ENCODE peak calls at places on chromosomes 3 and 15, in four cellular contexts. T is neuronal stem cell, G is IMR-90, Z is H1. Q is an unnamed sample.

GRCh38 chr3:126347543-126348161 is 9.6 kb downstream of the KLF15 start:
- DNase-seq in T (no peak), G (no peak), Z (peak; percentile 29), Q (no peak)

GRCh38 chr3:129609591-129610169 is 3.2 kb upstream of the PLXND1 start:
- DNase-seq in T (no peak), G (peak; percentile 61), Z (no peak), Q (no peak)

GRCh38 chr15:46266691-46267090 is 631.9 kb downstream of the SQOR start:
- DNase-seq in T (no peak), G (no peak), Z (no peak), Q (no peak)

GRCh38 chr3:151843275-151843674 is 29.4 kb downstream of the AADAC start:
- DNase-seq in T (no peak), G (peak; percentile 16), Z (no peak), Q (no peak)

GRCh38 chr3:13507247-13507790 is 27.2 kb downstream of the HDAC11 start:
- DNase-seq in T (no peak), G (no peak), Z (no peak), Q (no peak)

GRCh38 chr3:53218136-53218535 is 37.7 kb downstream of the TKT start:
- DNase-seq in T (no peak), G (no peak), Z (no peak), Q (no peak)

GRCh38 chr3:42707620-42708355 is 5.2 kb upstream of the HHATL start:
- DNase-seq in T (no peak), G (no peak), Z (no peak), Q (no peak)

GRCh38 chr15:76753771-76754170 is 151.4 kb downstream of the SCAPER start:
- DNase-seq in T (no peak), G (peak; percentile 44), Z (no peak), Q (no peak)

GRCh38 chr3:129359102-129359461 is 69.4 kb downstream of the EFCAB12 start:
- DNase-seq in T (no peak), G (peak; percentile 8), Z (no peak), Q (peak; percentile 47)

GRCh38 chr15:93458567-93458966 is 369.6 kb upstream of the RGMA start:
- DNase-seq in T (no peak), G (no peak), Z (no peak), Q (no peak)

GRCh38 chr3:12954891-12955650 is 113.7 kb upstream of the RPL32 start:
- DNase-seq in T (no peak), G (no peak), Z (no peak), Q (no peak)

GRCh38 chr3:64143399-64144130 is 81.7 kb downstream of the PRICKLE2 start:
- DNase-seq in T (no peak), G (peak; percentile 75), Z (no peak), Q (peak; percentile 21)

GRCh38 chr3:14340960-14341708 is 61.3 kb upstream of the SLC6A6 start:
- DNase-seq in T (no peak), G (no peak), Z (no peak), Q (no peak)

GRCh38 chr15:100106732-100107131 is 235.0 kb downstream of the ADAMTS17 start:
- DNase-seq in T (no peak), G (no peak), Z (no peak), Q (no peak)

GRCh38 chr3:32238027-32238815 is at the start of gene CMTM8:
- DNase-seq in T (peak; percentile 60), G (no peak), Z (peak; percentile 77), Q (peak; percentile 79)

GRCh38 chr15:29424118-29424517 is 154.5 kb upstream of the NSMCE3 start:
- DNase-seq in T (no peak), G (no peak), Z (no peak), Q (no peak)

GRCh38 chr3:124520970-124521369 is 209.3 kb upstream of the UMPS start:
- DNase-seq in T (no peak), G (peak; percentile 8), Z (no peak), Q (no peak)

GRCh38 chr3:171712168-171712938 is 97.9 kb downstream of the PLD1 start:
- DNase-seq in T (no peak), G (peak; percentile 88), Z (no peak), Q (peak; percentile 7)

GRCh38 chr3:125137432-125138033 is 75.0 kb downstream of the SLC12A8 start:
- DNase-seq in T (no peak), G (peak; percentile 76), Z (no peak), Q (peak; percentile 70)

GRCh38 chr3:115100172-115100571 is 46.9 kb downstream of the ZBTB20 start:
- DNase-seq in T (no peak), G (peak; percentile 70), Z (no peak), Q (peak; percentile 7)

GRCh38 chr15:45884289-45884688 is 249.5 kb downstream of the SQOR start:
- DNase-seq in T (no peak), G (no peak), Z (no peak), Q (no peak)

GRCh38 chr3:124845406-124845805 is 41.8 kb downstream of the ITGB5 start:
- DNase-seq in T (no peak), G (peak; percentile 90), Z (no peak), Q (no peak)

GRCh38 chr3:36075491-36075890 is 304.8 kb upstream of the STAC start:
- DNase-seq in T (no peak), G (no peak), Z (no peak), Q (no peak)

GRCh38 chr3:72903004-72903403 is 15.2 kb downstream of the GXYLT2 start:
- DNase-seq in T (no peak), G (peak; percentile 93), Z (no peak), Q (peak; percentile 81)

GRCh38 chr3:177358085-177358967 is 161.0 kb upstream of the TBL1XR1 start:
- DNase-seq in T (no peak), G (peak; percentile 56), Z (peak; percentile 56), Q (peak; percentile 97)
- H3K4me1 ChIP-seq in T (peaks cover 34% of the 10 kb centered on the region), G (peaks cover 27% of the 10 kb centered on the region), Z (peaks cover 33% of the 10 kb centered on the region), Q (peaks cover 32% of the 10 kb centered on the region)

GRCh38 chr3:194189243-194189791 is 53.4 kb downstream of the HES1 start:
- DNase-seq in T (no peak), G (no peak), Z (no peak), Q (no peak)

GRCh38 chr3:194183271-194183670 is 47.3 kb downstream of the HES1 start:
- DNase-seq in T (no peak), G (no peak), Z (no peak), Q (no peak)

GRCh38 chr3:194184265-194184751 is 48.4 kb downstream of the HES1 start:
- DNase-seq in T (peak; percentile 15), G (no peak), Z (no peak), Q (no peak)

GRCh38 chr3:194185225-194185624 is 49.3 kb downstream of the HES1 start:
- DNase-seq in T (no peak), G (no peak), Z (no peak), Q (no peak)

GRCh38 chr3:194187543-194187942 is 51.6 kb downstream of the HES1 start:
- DNase-seq in T (no peak), G (no peak), Z (no peak), Q (no peak)
- H2BK15ac ChIP-seq in T (no peak overlapping the region), G (no peak overlapping the region), Z (no peak overlapping the region), Q (no peak overlapping the region)

DNA sequence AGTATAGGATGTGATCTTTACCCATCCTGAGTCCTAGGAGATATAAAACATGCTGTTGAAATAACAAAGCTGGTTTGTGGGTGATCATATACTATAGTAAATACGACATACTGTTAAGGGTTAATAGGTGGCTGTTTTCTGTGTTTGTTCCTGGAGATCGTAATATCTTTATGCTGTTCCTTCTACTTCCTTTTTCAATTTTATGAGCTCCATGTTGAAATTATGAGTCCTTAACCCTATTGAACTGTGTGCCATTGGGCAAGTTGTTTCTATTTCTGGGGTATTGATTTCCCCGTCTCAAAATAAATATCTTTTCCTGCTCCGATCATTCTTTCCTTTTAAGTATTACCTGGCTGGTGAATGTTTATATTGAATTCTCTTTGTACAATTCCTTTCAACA is 115.1 kb downstream of the LPP start:
- DNase-seq in T (no peak), G (no peak), Z (no peak), Q (no peak)
- H3K4me1 ChIP-seq in T (peaks cover 39% of the 10 kb centered on the region), G (peaks cover 44% of the 10 kb centered on the region), Z (peaks cover 17% of the 10 kb centered on the region), Q (peaks cover 26% of the 10 kb centered on the region)

GRCh38 chr15:57203906-57204305 is 172.4 kb upstream of the CGNL1 start:
- DNase-seq in T (no peak), G (no peak), Z (no peak), Q (no peak)

GRCh38 chr15:57205999-57206398 is 170.3 kb upstream of the CGNL1 start:
- DNase-seq in T (no peak), G (no peak), Z (no peak), Q (no peak)

GRCh38 chr15:57201578-57201977 is 174.7 kb upstream of the CGNL1 start:
- DNase-seq in T (no peak), G (no peak), Z (no peak), Q (no peak)

GRCh38 chr15:57205027-57205855 is 171.1 kb upstream of the CGNL1 start:
- DNase-seq in T (no peak), G (no peak), Z (no peak), Q (no peak)
- H2BK15ac ChIP-seq in T (no peak overlapping the region), G (no peak overlapping the region), Z (no peak overlapping the region), Q (no peak overlapping the region)

DNA sequence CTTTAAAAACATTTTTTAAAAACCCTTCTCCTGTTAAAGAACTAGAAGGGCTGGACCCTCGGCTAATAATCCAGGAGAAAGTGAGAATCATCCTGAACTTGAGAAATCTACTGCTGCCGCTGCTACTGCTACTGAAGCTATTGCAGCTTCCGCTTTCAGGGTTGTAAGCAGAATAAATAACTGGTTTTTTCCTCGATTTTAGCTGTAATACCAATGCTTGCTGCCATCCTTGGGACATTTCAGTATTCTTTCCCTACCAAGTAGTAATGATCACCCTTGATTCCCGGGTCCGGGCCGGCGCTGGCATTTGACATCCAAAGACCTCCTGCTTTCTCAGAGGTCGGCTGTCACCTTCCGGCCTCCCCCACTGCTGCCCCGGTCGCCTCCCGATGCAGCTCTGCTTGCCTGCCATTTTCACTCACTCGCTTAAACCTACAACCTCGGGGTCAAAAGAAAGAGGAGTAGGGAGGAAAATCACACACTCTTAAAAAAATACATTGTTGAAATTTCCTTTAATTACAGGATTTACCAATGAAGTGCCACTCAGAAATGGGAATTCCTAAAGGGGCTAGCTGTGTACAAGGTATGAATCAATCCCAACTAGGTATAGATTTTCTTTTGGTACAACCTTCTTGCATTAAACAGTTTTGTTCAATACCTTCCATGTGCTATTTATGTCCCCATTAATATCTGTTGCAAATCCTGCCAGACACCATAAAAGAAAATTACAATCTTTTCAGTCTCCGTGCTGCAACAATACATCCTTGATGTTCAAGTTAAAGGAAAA is 715 bp upstream of the MECOM start:
- DNase-seq in T (peak; percentile 11), G (no peak), Z (peak; percentile 56), Q (no peak)
- H3K4me1 ChIP-seq in T (peaks cover 10% of the 10 kb centered on the region), G (no peaks in the 10 kb centered on the region), Z (peaks cover 34% of the 10 kb centered on the region), Q (peaks cover 15% of the 10 kb centered on the region)

GRCh38 chr3:177743491-177743890 is 546.2 kb upstream of the TBL1XR1 start:
- DNase-seq in T (no peak), G (no peak), Z (no peak), Q (no peak)
- H2BK15ac ChIP-seq in T (no peak overlapping the region), G (no peak overlapping the region), Z (no peak overlapping the region), Q (no peak overlapping the region)

GRCh38 chr3:123075359-123075758 is 8.5 kb downstream of the PDIA5 start:
- DNase-seq in T (no peak), G (no peak), Z (no peak), Q (peak; percentile 71)
- H3K4me1 ChIP-seq in T (peaks cover 3% of the 10 kb centered on the region), G (peaks cover 3% of the 10 kb centered on the region), Z (peaks cover 4% of the 10 kb centered on the region), Q (peaks cover 5% of the 10 kb centered on the region)

DNA sequence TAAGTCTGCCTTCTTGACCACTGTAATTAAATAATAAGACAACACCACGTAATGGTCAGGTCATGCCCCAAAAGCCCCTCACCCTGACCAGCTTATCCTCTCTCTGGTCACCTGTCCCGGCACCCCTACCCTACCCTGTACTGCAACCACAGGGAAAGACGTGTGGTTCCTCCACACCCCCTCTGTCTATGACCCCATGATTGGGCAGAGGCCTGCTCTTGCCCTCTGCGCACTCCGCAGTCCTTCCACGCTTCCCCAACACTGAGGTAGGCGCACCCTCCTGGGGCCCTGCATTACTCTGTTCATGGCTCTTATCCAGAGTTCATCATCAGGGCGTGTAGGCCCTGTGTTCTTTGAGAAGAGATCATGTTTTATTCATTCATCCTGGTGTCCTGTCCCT is 33.9 kb downstream of the MGLL start:
- DNase-seq in T (no peak), G (no peak), Z (no peak), Q (no peak)
- H2BK15ac ChIP-seq in T (no peak overlapping the region), G (peak overlapping the region; percentile 32), Z (no peak overlapping the region), Q (no peak overlapping the region)